ENCODE peak calls at places on chromosome 11, in nine cellular contexts. V is AG04449, E is fibroblast of villous mesenchyme, K is epithelial cell of esophagus, P is A549, J is astrocyte of the spinal cord, L is sigmoid colon, Z is fibroblast of lung, A is kidney epithelial cell. C is an unnamed sample.

GRCh38 chr11:102007567-102008437 is 39.4 kb upstream of the CFAP300 start:
- DNase-seq in Z (peak), K (peak), J (peak), P (peak), E (peak), A (peak), L (no peak), V (peak), C (peak)

GRCh38 chr11:134762248-134763029 is 350.4 kb upstream of the B3GAT1 start:
- DNase-seq in J (no peak), E (peak), V (no peak), Z (no peak), L (no peak), P (no peak), A (no peak), K (no peak), C (no peak)

GRCh38 chr11:31199403-31199802 is 170.1 kb downstream of the DCDC1 start:
- DNase-seq in P (no peak), A (no peak), L (no peak), E (no peak), J (no peak), V (no peak), K (no peak), Z (peak), C (peak)

GRCh38 chr11:34583818-34584217 is 37.1 kb upstream of the EHF start:
- DNase-seq in K (no peak), A (no peak), J (no peak), L (no peak), E (no peak), V (no peak), Z (no peak), P (no peak), C (no peak)

GRCh38 chr11:94147433-94147845 is 18.8 kb downstream of the PANX1 start:
- DNase-seq in P (no peak), E (no peak), K (no peak), A (no peak), Z (peak), L (no peak), V (no peak), J (no peak), C (no peak)

GRCh38 chr11:73404048-73404447 is 27.8 kb downstream of the RELT start:
- DNase-seq in V (no peak), K (peak), E (peak), Z (no peak), L (peak), P (peak), A (no peak), J (peak), C (no peak)

GRCh38 chr11:20089357-20089756 is 70.9 kb downstream of the DBX1 start:
- DNase-seq in Z (peak), E (no peak), A (no peak), K (no peak), V (no peak), L (no peak), J (no peak), P (no peak), C (no peak)

GRCh38 chr11:72617080-72617744 is 57.0 kb downstream of the PDE2A start:
- DNase-seq in A (no peak), V (no peak), P (no peak), Z (peak), E (peak), J (peak), K (no peak), L (peak), C (peak)

GRCh38 chr11:11789735-11790369 is 51.9 kb upstream of the USP47 start:
- DNase-seq in Z (peak), E (no peak), K (peak), L (no peak), J (peak), P (peak), V (no peak), A (no peak), C (no peak)

GRCh38 chr11:108466405-108466804 is 924 bp downstream of the C11orf65 start:
- DNase-seq in V (no peak), A (no peak), L (no peak), J (no peak), K (no peak), E (no peak), Z (no peak), P (no peak), C (no peak)

GRCh38 chr11:1732421-1733008 is 17.9 kb downstream of the IFITM10 start:
- DNase-seq in K (no peak), V (no peak), P (no peak), A (no peak), Z (no peak), E (no peak), J (no peak), L (no peak), C (no peak)

GRCh38 chr11:36122715-36123114 is 166.5 kb downstream of the COMMD9 start:
- DNase-seq in J (no peak), E (peak), V (no peak), A (no peak), K (no peak), L (no peak), P (no peak), Z (no peak), C (no peak)

GRCh38 chr11:9803685-9804413 is 140.0 kb downstream of the SWAP70 start:
- DNase-seq in L (no peak), A (no peak), P (no peak), K (peak), Z (peak), V (no peak), J (no peak), E (peak), C (no peak)

GRCh38 chr11:8697056-8697455 is 14.5 kb downstream of the RPL27A start:
- DNase-seq in K (no peak), E (no peak), L (no peak), Z (no peak), A (no peak), V (no peak), J (no peak), P (no peak), C (no peak)

GRCh38 chr11:35343033-35343598 is 76.2 kb downstream of the SLC1A2 start:
- DNase-seq in Z (no peak), P (no peak), A (no peak), J (no peak), K (no peak), E (no peak), L (no peak), V (no peak), C (no peak)

GRCh38 chr11:3056296-3057068 is 741 bp downstream of the CARS1 start:
- DNase-seq in V (no peak), K (no peak), A (no peak), E (no peak), J (no peak), Z (no peak), L (peak), P (no peak), C (no peak)

GRCh38 chr11:30567148-30567547 is 19.0 kb downstream of the MPPED2 start:
- DNase-seq in K (no peak), A (no peak), P (no peak), L (no peak), J (no peak), E (no peak), V (no peak), Z (no peak), C (no peak)

GRCh38 chr11:60953781-60954180 is 1.8 kb upstream of the SLC15A3 start:
- DNase-seq in V (no peak), P (no peak), A (no peak), J (no peak), E (no peak), K (no peak), L (no peak), Z (peak), C (no peak)

GRCh38 chr11:76577921-76578654 is 92.5 kb downstream of the LRRC32 start:
- DNase-seq in E (peak), K (peak), J (no peak), A (no peak), P (no peak), Z (no peak), L (no peak), V (no peak), C (no peak)

GRCh38 chr11:122344281-122344680 is 228.3 kb upstream of the BLID start:
- DNase-seq in K (peak), L (no peak), A (no peak), J (peak), E (peak), Z (peak), V (peak), P (no peak), C (peak)

GRCh38 chr11:134945993-134946392 is 534.0 kb upstream of the B3GAT1 start:
- DNase-seq in V (no peak), L (no peak), P (no peak), E (no peak), K (peak), A (no peak), Z (no peak), J (no peak), C (no peak)

GRCh38 chr11:59901306-59901705 is 22.7 kb downstream of the OOSP3 start:
- DNase-seq in E (peak), A (peak), L (no peak), K (peak), V (no peak), P (no peak), Z (peak), J (peak), C (peak)

GRCh38 chr11:30683176-30683575 is 97.0 kb upstream of the MPPED2 start:
- DNase-seq in K (peak), A (no peak), P (no peak), L (no peak), V (no peak), E (peak), Z (no peak), J (no peak), C (no peak)

GRCh38 chr11:43360361-43361032 is 1.8 kb downstream of the TTC17 start:
- DNase-seq in Z (no peak), K (peak), P (no peak), E (peak), J (no peak), L (no peak), V (no peak), A (no peak), C (no peak)

GRCh38 chr11:45212566-45213315 is 66.3 kb downstream of the PRDM11 start:
- DNase-seq in E (no peak), V (no peak), A (no peak), P (peak), Z (no peak), J (no peak), L (peak), K (no peak), C (no peak)

GRCh38 chr11:77497368-77497767 is 23.5 kb upstream of the PAK1 start:
- DNase-seq in L (no peak), V (no peak), A (no peak), Z (no peak), J (no peak), E (no peak), K (no peak), P (no peak), C (no peak)

GRCh38 chr11:95144313-95145235 is 54.9 kb downstream of the ENDOD1 start:
- DNase-seq in P (no peak), Z (peak), A (no peak), L (no peak), K (no peak), E (peak), V (no peak), J (no peak), C (no peak)

GRCh38 chr11:17633279-17633986 is 85.9 kb upstream of the MYOD1 start:
- DNase-seq in A (no peak), Z (no peak), J (no peak), K (no peak), E (no peak), L (no peak), P (no peak), V (no peak), C (no peak)

GRCh38 chr11:1307998-1308744 is 1.3 kb downstream of the TOLLIP start:
- DNase-seq in E (no peak), V (no peak), L (no peak), Z (peak), J (peak), K (peak), A (no peak), P (no peak), C (no peak)

GRCh38 chr11:112364962-112365481 is 104.4 kb upstream of the PLET1 start:
- DNase-seq in V (peak), L (peak), J (peak), A (no peak), Z (peak), K (peak), E (peak), P (no peak), C (peak)

GRCh38 chr11:33530824-33531223 is 169.8 kb downstream of the C11orf91 start:
- DNase-seq in P (no peak), J (peak), A (no peak), Z (peak), V (no peak), L (no peak), K (no peak), E (peak), C (peak)

GRCh38 chr11:606245-606644 is 9.5 kb downstream of the IRF7 start:
- DNase-seq in Z (peak), V (no peak), A (peak), L (peak), P (no peak), K (peak), J (peak), E (peak), C (no peak)

GRCh38 chr11:106986261-106986660 is 32.0 kb downstream of the GUCY1A2 start:
- DNase-seq in A (no peak), Z (peak), J (peak), L (no peak), K (peak), P (no peak), E (peak), V (no peak), C (no peak)

GRCh38 chr11:130533113-130533803 is 84.8 kb downstream of the ADAMTS15 start:
- DNase-seq in J (no peak), V (no peak), K (no peak), A (no peak), E (no peak), Z (no peak), P (no peak), L (no peak), C (no peak)

GRCh38 chr11:64359712-64360402 is 895 bp downstream of the RPS6KA4 start:
- DNase-seq in L (no peak), Z (no peak), J (no peak), V (no peak), K (peak), A (no peak), E (no peak), P (no peak), C (no peak)

GRCh38 chr11:122981388-122982264 is at the start of gene BSX:
- DNase-seq in E (peak), K (peak), J (peak), P (no peak), A (no peak), L (no peak), Z (peak), V (no peak), C (peak)

GRCh38 chr11:92128026-92128425 is 96.6 kb upstream of the FAT3 start:
- DNase-seq in V (no peak), Z (no peak), E (no peak), K (no peak), L (no peak), A (no peak), P (no peak), J (no peak), C (no peak)

GRCh38 chr11:97454988-97455387 is 1065.2 kb downstream of the JRKL start:
- DNase-seq in K (peak), J (peak), P (no peak), E (peak), A (no peak), Z (peak), L (no peak), V (no peak), C (peak)

DNA sequence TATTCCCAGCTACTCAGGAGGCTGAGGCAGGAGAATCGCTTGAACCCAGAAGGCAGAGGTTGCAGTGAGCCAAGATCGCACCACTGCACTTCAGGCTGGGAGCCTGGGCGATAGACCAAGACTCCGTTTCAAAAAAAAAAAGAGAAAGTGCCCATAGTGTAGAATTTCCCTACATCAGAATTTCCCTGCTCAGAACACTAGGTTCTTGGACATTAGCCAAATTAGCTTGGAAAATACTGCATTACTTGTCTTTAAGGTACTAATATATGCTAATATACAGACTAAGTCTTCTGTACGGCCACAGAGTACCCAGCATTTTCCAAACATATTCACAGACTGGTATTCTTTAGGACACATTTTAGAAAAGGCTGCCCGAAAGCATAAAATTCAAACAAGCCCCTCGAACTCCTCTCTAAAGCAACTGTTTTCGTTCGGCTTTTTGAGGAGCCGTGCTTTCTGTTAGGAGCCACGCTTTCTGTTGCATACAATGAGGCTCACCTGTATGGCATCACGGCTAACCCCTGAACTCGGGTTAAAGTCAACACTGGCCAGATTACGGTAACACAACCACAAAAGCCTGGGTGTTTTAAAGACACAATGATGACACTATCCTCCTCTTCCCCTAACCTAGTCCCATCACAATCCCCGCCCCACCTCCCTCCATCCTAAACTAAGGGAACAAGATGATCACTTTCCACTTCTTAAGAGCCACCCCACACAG is 18.4 kb downstream of the TNKS1BP1 start:
- DNase-seq in Z (no peak), E (no peak), P (no peak), A (no peak), K (no peak), L (peak), V (no peak), J (no peak), C (no peak)
- H3K4me3 ChIP-seq in Z (no peak), E (no peak), P (no peak), A (no peak), K (peak), L (no peak), V (no peak), J (no peak), C (no peak)

GRCh38 chr11:82771781-82772180 is 38.1 kb upstream of the FAM181B start:
- DNase-seq in Z (no peak), K (peak), J (no peak), A (no peak), P (no peak), E (no peak), V (no peak), L (no peak), C (no peak)

GRCh38 chr11:82775218-82775617 is 41.6 kb upstream of the FAM181B start:
- DNase-seq in E (no peak), L (no peak), Z (no peak), K (no peak), J (no peak), P (no peak), V (no peak), A (no peak), C (no peak)

GRCh38 chr11:82776377-82776776 is 42.7 kb upstream of the FAM181B start:
- DNase-seq in P (no peak), J (peak), A (no peak), V (no peak), L (no peak), E (no peak), Z (peak), K (peak), C (no peak)

DNA sequence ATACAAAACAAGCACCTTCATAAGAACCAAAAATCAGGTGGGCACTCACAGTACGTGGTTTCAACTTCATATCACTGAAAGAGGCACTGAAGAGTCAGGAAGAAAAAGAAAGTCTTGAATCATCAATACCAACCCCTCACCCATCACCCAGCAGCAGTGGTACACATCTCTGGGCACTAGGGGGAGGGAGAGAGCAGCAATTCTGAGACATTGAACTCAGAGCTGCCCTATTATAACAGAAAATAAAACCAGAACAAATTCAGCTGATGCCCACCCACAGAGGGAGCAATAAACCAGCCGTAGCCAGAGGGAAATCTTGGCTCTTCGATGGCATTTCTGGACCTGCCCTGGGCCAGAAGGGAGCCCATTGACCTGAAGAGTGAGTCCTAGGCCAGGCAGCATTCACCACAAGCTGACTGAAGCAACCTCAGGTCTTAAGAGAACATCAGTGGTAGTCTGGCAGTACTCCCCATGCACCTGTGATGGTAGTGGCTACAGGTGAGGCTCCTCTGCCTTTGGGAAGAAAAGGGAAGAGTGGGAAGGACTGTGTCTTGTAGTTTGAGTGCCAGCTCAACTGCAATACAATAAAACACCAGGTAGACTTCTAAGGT is 42.2 kb upstream of the FAM181B start:
- DNase-seq in V (no peak), A (no peak), K (peak), J (peak), E (peak), P (peak), Z (peak), L (no peak), C (no peak)
- TF ChIP-seq CTCF in V (peak), A (peak), K (peak), J (peak), E (peak), P (peak), Z (peak), L (no peak), C (peak)

DNA sequence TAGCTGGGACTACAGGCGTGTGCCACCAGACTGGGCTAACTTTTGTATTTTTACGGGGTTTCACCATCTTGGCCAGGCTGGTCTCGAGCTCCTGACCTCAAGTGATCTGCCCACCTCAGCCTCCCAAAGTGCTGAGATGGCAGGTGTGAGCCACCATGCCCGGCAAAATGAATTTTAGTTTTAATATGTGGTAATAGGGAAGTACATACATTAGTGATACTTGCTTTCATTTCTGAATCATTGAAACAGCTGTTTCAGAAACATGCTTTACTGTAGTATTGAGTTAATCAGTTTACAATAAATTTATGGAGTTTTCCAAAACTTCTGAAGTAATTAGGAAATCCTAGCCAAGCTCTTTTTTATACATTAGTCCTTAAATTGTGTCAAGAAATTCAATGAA is 15.6 kb downstream of the PCF11 start:
- DNase-seq in K (no peak), L (no peak), A (no peak), P (no peak), V (no peak), Z (no peak), E (no peak), J (no peak), C (no peak)
- H3K4me3 ChIP-seq in K (no peak), L (no peak), A (no peak), P (no peak), V (no peak), Z (no peak), E (no peak), J (no peak), C (no peak)

GRCh38 chr11:120462825-120463224 is 48.7 kb upstream of the GRIK4 start:
- DNase-seq in E (peak), Z (no peak), A (no peak), L (no peak), V (no peak), P (no peak), J (no peak), K (no peak), C (no peak)

GRCh38 chr11:120467627-120468026 is 43.9 kb upstream of the GRIK4 start:
- DNase-seq in J (no peak), P (no peak), L (no peak), V (no peak), E (peak), Z (peak), K (no peak), A (no peak), C (no peak)

GRCh38 chr11:120471131-120471530 is 40.4 kb upstream of the GRIK4 start:
- DNase-seq in E (peak), P (no peak), A (peak), V (peak), J (peak), K (peak), Z (peak), L (no peak), C (peak)

DNA sequence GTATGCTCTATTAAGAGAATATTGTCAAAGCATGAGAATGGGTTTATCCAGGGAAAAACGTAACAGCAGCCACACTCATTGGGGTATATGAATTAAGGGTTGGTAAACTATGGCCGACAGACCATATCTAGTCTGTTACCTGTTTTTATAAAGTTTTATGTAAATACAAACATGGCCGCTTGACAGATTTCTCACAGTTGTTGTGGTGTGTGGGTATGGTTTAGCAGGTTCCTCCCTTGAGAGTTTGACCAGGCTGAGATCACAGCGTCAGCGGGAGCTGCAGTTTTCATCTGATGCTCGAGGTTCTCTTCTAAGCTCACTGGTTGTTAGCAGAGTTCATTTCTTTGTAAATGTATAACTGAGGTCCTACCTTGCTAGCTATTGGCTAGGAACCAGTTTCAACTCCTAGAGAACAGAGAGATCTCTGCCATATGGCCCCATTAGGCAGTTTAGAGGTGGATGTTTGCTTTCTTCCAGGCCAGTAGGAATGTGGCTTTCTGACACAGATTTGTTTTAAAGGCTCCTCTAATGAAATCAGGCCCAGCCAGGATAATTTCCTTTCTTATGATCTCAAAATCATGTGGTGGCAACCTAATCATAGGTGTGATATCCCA is 45.5 kb upstream of the GRIK4 start:
- DNase-seq in A (no peak), E (no peak), L (no peak), J (no peak), P (no peak), V (no peak), Z (no peak), K (no peak), C (no peak)
- TF ChIP-seq CTCF in A (no peak), E (no peak), L (no peak), J (no peak), P (no peak), V (no peak), Z (no peak), K (no peak), C (no peak)